ENCODE peak calls at places on chromosomes 13 and 19, in four cellular contexts. D is GM12878, L is K562, U is HepG2. K is an unnamed sample.

GRCh38 chr13:110574161-110574560 is 12.6 kb upstream of the RAB20 start:
- DNase-seq in D (no peak), L (no peak), U (no peak), K (no peak)

GRCh38 chr13:64130600-64130999 is 2715.0 kb upstream of the PCDH20 start:
- DNase-seq in D (no peak), U (no peak), L (no peak), K (no peak)

GRCh38 chr19:48969276-48970138 is 4.4 kb downstream of the FTL start:
- DNase-seq in D (no peak), L (peak), U (no peak), K (peak)

GRCh38 chr13:102170295-102170694 is 231.6 kb downstream of the FGF14 start:
- DNase-seq in D (no peak), U (no peak), L (no peak), K (no peak)

GRCh38 chr19:33819875-33820781 is 23.5 kb downstream of the KCTD15 start:
- DNase-seq in D (no peak), U (peak), L (peak), K (peak)

GRCh38 chr13:95050800-95051620 is 250.2 kb downstream of the ABCC4 start:
- DNase-seq in U (no peak), L (no peak), D (no peak), K (no peak)

GRCh38 chr13:112153846-112154245 is 86.9 kb downstream of the SOX1 start:
- DNase-seq in D (no peak), L (no peak), U (no peak), K (no peak)

GRCh38 chr19:35195822-35196221 is 32.7 kb downstream of the FAM187B start:
- DNase-seq in L (no peak), U (no peak), D (peak), K (no peak)

GRCh38 chr13:99916366-99917103 is 55.0 kb downstream of the ZIC5 start:
- DNase-seq in L (peak), U (peak), D (peak), K (peak)

GRCh38 chr13:95296326-95296939 is 4.8 kb downstream of the ABCC4 start:
- DNase-seq in L (no peak), D (no peak), U (peak), K (peak)

GRCh38 chr19:6753178-6754031 is 13.8 kb downstream of the SH2D3A start:
- DNase-seq in L (peak), U (peak), D (peak), K (peak)

GRCh38 chr19:55340784-55341147 is 1.1 kb downstream of the KMT5C start:
- DNase-seq in U (no peak), D (no peak), L (no peak), K (peak)

GRCh38 chr19:14127176-14127575 is 9.2 kb downstream of the ASF1B start:
- DNase-seq in U (no peak), L (no peak), D (no peak), K (no peak)

GRCh38 chr13:111789420-111789819 is 277.5 kb upstream of the SOX1 start:
- DNase-seq in D (no peak), L (no peak), U (no peak), K (no peak)

GRCh38 chr13:110989331-110989730 is 74.5 kb upstream of the ANKRD10 start:
- DNase-seq in U (no peak), D (no peak), L (no peak), K (no peak)

GRCh38 chr13:51823351-51823750 is 19.4 kb upstream of the DHRS12 start:
- DNase-seq in U (no peak), L (no peak), D (no peak), K (no peak)

GRCh38 chr19:51097166-51097736 is 11.0 kb downstream of the CTU1 start:
- DNase-seq in U (peak), L (peak), D (no peak), K (peak)

GRCh38 chr19:37930416-37930815 is 23.4 kb downstream of the SIPA1L3 start:
- DNase-seq in U (peak), L (no peak), D (no peak), K (no peak)

GRCh38 chr19:11151181-11151580 is 4.4 kb downstream of the SPC24 start:
- DNase-seq in L (no peak), D (no peak), U (no peak), K (no peak)

GRCh38 chr13:110925023-110925608 is 10.2 kb upstream of the ANKRD10 start:
- DNase-seq in D (no peak), U (no peak), L (no peak), K (peak)

GRCh38 chr13:67238277-67238859 is 8.2 kb upstream of the PCDH9 start:
- DNase-seq in L (peak), D (no peak), U (peak), K (peak)

GRCh38 chr13:86188170-86188569 is 389.0 kb upstream of the SLITRK6 start:
- DNase-seq in D (no peak), L (no peak), U (no peak), K (no peak)

DNA sequence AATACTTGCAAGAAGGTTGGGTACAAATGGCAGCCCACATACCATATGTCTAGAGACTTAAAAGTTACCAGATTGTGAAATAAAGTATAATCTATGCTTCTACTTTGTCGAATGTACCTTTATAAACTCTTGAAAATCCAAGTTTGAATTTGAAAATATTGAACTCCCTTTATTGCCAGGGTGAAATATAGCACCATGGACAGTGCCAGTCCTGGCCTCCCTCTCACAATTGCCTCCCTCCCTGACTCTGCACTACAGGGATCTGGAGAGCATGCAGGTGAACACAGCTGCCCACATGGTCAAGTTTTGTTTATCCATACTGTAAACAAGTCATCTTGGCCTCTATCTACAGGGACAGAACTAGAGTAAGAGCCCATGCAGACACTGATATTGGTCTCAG is 394.1 kb upstream of the SLITRK6 start:
- DNase-seq in D (no peak), U (no peak), L (no peak), K (no peak)
- TF ChIP-seq REST in D (peak), U (peak), L (no peak), K (peak)

GRCh38 chr13:27713767-27714166 is 78.5 kb upstream of the GSX1 start:
- DNase-seq in D (no peak), L (no peak), U (no peak), K (no peak)

GRCh38 chr13:27709779-27710178 is 82.5 kb upstream of the GSX1 start:
- DNase-seq in L (no peak), D (no peak), U (peak), K (no peak)

GRCh38 chr13:27708325-27708724 is 84.0 kb upstream of the GSX1 start:
- DNase-seq in D (no peak), L (no peak), U (no peak), K (no peak)

DNA sequence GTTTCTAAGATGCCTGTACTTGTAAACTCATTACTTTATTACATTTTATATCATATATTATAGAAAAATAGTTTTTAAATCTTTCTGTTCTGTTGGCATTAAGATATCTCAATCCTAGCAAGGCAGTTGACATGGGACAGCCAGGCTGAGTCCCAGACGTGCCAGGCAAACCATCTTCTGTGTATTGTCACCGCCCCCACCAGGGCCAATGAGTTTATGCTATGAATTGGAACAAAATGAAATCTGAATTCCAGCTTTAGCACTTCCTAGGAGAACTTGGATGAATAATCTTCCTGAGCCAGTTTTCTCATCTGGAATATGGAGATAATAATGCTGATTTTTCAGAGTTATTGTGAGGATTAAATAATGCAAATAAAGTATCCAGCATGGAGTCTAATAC is 79.9 kb upstream of the GSX1 start:
- DNase-seq in L (no peak), D (no peak), U (peak), K (no peak)
- TF ChIP-seq CREB1 in L (no peak), D (no peak), U (no peak), K (no peak)

GRCh38 chr19:2477732-2478191 is 1.8 kb downstream of the GADD45B start:
- DNase-seq in D (no peak), U (no peak), L (no peak), K (no peak)
- H3K4me2 ChIP-seq in D (peak), U (peak), L (no peak), K (peak)

GRCh38 chr19:45769054-45769782 is at the start of gene SIX5:
- DNase-seq in L (peak), U (peak), D (peak), K (peak)
- TF ChIP-seq REST in L (no peak), U (no peak), D (no peak), K (no peak)

K was measured in GM23338.